ENCODE peak calls at places on chromosomes 6 and 20, in nine cellular contexts. O is H9, S is BJ, X is Peyer's patch, W is WERI-Rb-1, J is astrocyte of the spinal cord, Y is progenitor cell of endocrine pancreas, V is RWPE1, H is psoas muscle. I is an unnamed sample.

GRCh38 chr6:63975685-63976084 is 340.1 kb downstream of the PHF3 start:
- DNase-seq in S (no peak), V (no peak), W (no peak), Y (no peak), X (no peak), J (no peak), H (no peak), O (no peak), I (no peak)

GRCh38 chr20:8870652-8871051 is 198.2 kb upstream of the PLCB4 start:
- DNase-seq in Y (no peak), S (no peak), X (no peak), O (no peak), J (no peak), H (no peak), W (no peak), V (no peak), I (no peak)

GRCh38 chr6:167696261-167696660 is 130.4 kb upstream of the AFDN start:
- DNase-seq in S (no peak), W (no peak), H (no peak), O (no peak), V (no peak), J (no peak), X (no peak), Y (no peak), I (no peak)

GRCh38 chr6:169028343-169028742 is 225.3 kb downstream of the THBS2 start:
- DNase-seq in J (no peak), X (no peak), S (no peak), V (no peak), Y (no peak), W (no peak), O (no peak), H (no peak), I (no peak)

GRCh38 chr6:30325873-30326445 is 768 bp upstream of the TRIM39 start:
- DNase-seq in Y (peak; percentile 31), S (no peak), O (peak; percentile 92), H (peak; percentile 60), X (peak; percentile 66), V (no peak), J (no peak), W (no peak), I (no peak)

GRCh38 chr6:73579851-73580246 is 59.0 kb upstream of the EEF1A1 start:
- DNase-seq in W (no peak), S (peak; percentile 69), X (no peak), Y (no peak), O (peak; percentile 79), V (peak; percentile 29), J (peak; percentile 93), H (no peak), I (peak; percentile 35)

GRCh38 chr20:6696001-6696400 is 71.5 kb upstream of the BMP2 start:
- DNase-seq in O (no peak), X (no peak), S (no peak), W (no peak), H (no peak), V (no peak), J (no peak), Y (no peak), I (no peak)

GRCh38 chr6:96124778-96125177 is 109.0 kb downstream of the FUT9 start:
- DNase-seq in S (no peak), Y (no peak), J (peak; percentile 6), V (no peak), W (no peak), O (no peak), H (no peak), X (no peak), I (peak; percentile 50)

GRCh38 chr6:37485259-37485658 is 14.4 kb downstream of the CCDC167 start:
- DNase-seq in V (no peak), Y (no peak), J (no peak), X (no peak), W (peak; percentile 81), O (peak; percentile 56), H (no peak), S (no peak), I (no peak)

GRCh38 chr6:44667226-44667625 is 279.7 kb downstream of the CDC5L start:
- DNase-seq in O (peak; percentile 57), Y (no peak), J (peak; percentile 96), W (no peak), H (no peak), S (peak; percentile 93), X (no peak), V (no peak), I (peak; percentile 89)

GRCh38 chr6:168908166-168908565 is 345.5 kb downstream of the THBS2 start:
- DNase-seq in S (no peak), J (peak; percentile 41), O (no peak), V (peak; percentile 39), W (no peak), H (no peak), X (no peak), Y (no peak), I (no peak)

GRCh38 chr6:152948150-152948768 is 34.6 kb downstream of the FBXO5 start:
- DNase-seq in V (peak; percentile 13), H (no peak), O (no peak), Y (no peak), S (no peak), W (no peak), J (peak; percentile 56), X (no peak), I (no peak)

GRCh38 chr20:2986466-2986865 is 57.0 kb upstream of the GNRH2 start:
- DNase-seq in O (no peak), J (no peak), W (no peak), X (no peak), V (no peak), S (no peak), H (no peak), Y (no peak), I (no peak)

GRCh38 chr6:90233994-90234393 is 62.6 kb downstream of the BACH2 start:
- DNase-seq in Y (no peak), O (no peak), X (no peak), W (no peak), J (no peak), H (no peak), S (no peak), V (no peak), I (no peak)

GRCh38 chr6:112408522-112408921 is 61.4 kb downstream of the RFPL4B start:
- DNase-seq in H (no peak), S (no peak), V (no peak), X (no peak), O (no peak), Y (no peak), W (no peak), J (no peak), I (no peak)

GRCh38 chr20:33811763-33812672 is 870 bp downstream of the CHMP4B start:
- DNase-seq in Y (no peak), O (no peak), W (no peak), J (peak; percentile 83), H (peak; percentile 85), S (peak; percentile 36), X (peak; percentile 60), V (peak; percentile 97), I (peak; percentile 49)

GRCh38 chr6:84222426-84222825 is 5.0 kb downstream of the CEP162 start:
- DNase-seq in H (no peak), W (no peak), J (no peak), Y (no peak), O (no peak), S (no peak), X (no peak), V (no peak), I (no peak)

GRCh38 chr6:84213217-84213616 is 14.2 kb downstream of the CEP162 start:
- DNase-seq in V (no peak), Y (no peak), H (no peak), W (no peak), S (no peak), J (no peak), O (no peak), X (no peak), I (no peak)

GRCh38 chr6:84220809-84221409 is 6.5 kb downstream of the CEP162 start:
- DNase-seq in Y (no peak), W (no peak), O (no peak), X (no peak), H (no peak), V (no peak), S (no peak), J (peak; percentile 60), I (no peak)

GRCh38 chr6:84218091-84218490 is 9.4 kb downstream of the CEP162 start:
- DNase-seq in O (peak; percentile 66), J (no peak), W (no peak), X (no peak), V (no peak), Y (no peak), S (no peak), H (no peak), I (no peak)
- TF ChIP-seq CTCF in O (no peak), J (no peak), W (no peak), X (no peak), V (no peak), Y (no peak), S (no peak), H (no peak), I (no peak)

GRCh38 chr6:164034602-164035140 is 620.2 kb downstream of the QKI start:
- DNase-seq in W (no peak), Y (no peak), S (no peak), V (no peak), J (peak; percentile 13), X (no peak), O (no peak), H (no peak), I (no peak)
- TF ChIP-seq CTCF in W (no peak), Y (no peak), S (no peak), V (no peak), J (no peak), X (no peak), O (no peak), H (no peak), I (no peak)

GRCh38 chr6:36141091-36141490 is 10.8 kb downstream of the MAPK13 start:
- DNase-seq in Y (no peak), J (no peak), O (no peak), W (no peak), X (no peak), H (no peak), S (no peak), V (no peak), I (no peak)

GRCh38 chr6:36138667-36139066 is 8.4 kb downstream of the MAPK13 start:
- DNase-seq in O (no peak), X (no peak), S (no peak), W (no peak), H (no peak), V (no peak), J (no peak), Y (no peak), I (no peak)

GRCh38 chr6:36141961-36142360 is 11.6 kb downstream of the MAPK13 start:
- DNase-seq in W (no peak), O (no peak), V (no peak), H (no peak), J (no peak), X (no peak), Y (no peak), S (no peak), I (no peak)

GRCh38 chr6:36139991-36140710 is 9.8 kb downstream of the MAPK13 start:
- DNase-seq in X (no peak), J (no peak), S (no peak), O (no peak), W (no peak), H (no peak), V (no peak), Y (no peak), I (no peak)

GRCh38 chr6:36139431-36139830 is 9.1 kb downstream of the MAPK13 start:
- DNase-seq in Y (no peak), O (peak; percentile 72), X (no peak), H (no peak), W (peak; percentile 89), V (no peak), S (no peak), J (no peak), I (no peak)
- TF ChIP-seq CTCF in Y (peak; percentile 41), O (peak; percentile 76), X (peak; percentile 17), H (no peak), W (peak; percentile 93), V (no peak), S (peak; percentile 26), J (peak; percentile 20), I (peak; percentile 25)

GRCh38 chr6:159311618-159312017 is 142.4 kb downstream of the FNDC1 start:
- DNase-seq in S (no peak), Y (no peak), X (no peak), V (no peak), H (no peak), J (no peak), O (no peak), W (no peak), I (no peak)
- TF ChIP-seq CTCF in S (no peak), Y (peak; percentile 20), X (no peak), V (no peak), H (no peak), J (no peak), O (peak; percentile 39), W (peak; percentile 6), I (no peak)

I was measured in kidney epithelial cell.